ENCODE peak calls at places on chromosomes 12 and 14, in six cellular contexts. Q is SW 1271, K is astrocyte of the spinal cord, I is ecto neural progenitor cell, D is hepatic stellate cell, U is colonic mucosa. L is an unnamed sample.

GRCh38 chr14:51386983-51387730 is 147.1 kb downstream of the TMX1 start:
- DNase-seq in Q (no peak), K (no peak), I (no peak), D (no peak), U (no peak), L (no peak)

GRCh38 chr12:39824505-39825198 is 205.0 kb upstream of the ABCD2 start:
- DNase-seq in Q (no peak), K (no peak), I (no peak), D (no peak), U (no peak), L (no peak)

GRCh38 chr12:49533331-49533730 is 5.5 kb upstream of the KCNH3 start:
- DNase-seq in Q (no peak), K (no peak), I (peak; percentile 37), D (no peak), U (no peak), L (no peak)

GRCh38 chr12:22598763-22599161 is 26.2 kb upstream of the ETNK1 start:
- DNase-seq in Q (no peak), K (no peak), I (no peak), D (no peak), U (no peak), L (no peak)

GRCh38 chr14:99590746-99591555 is 13.1 kb downstream of the CCDC85C start:
- DNase-seq in Q (peak; percentile 20), K (peak; percentile 58), I (no peak), D (peak; percentile 64), U (no peak), L (no peak)

GRCh38 chr12:121803861-121804416 is at the start of gene SETD1B:
- DNase-seq in Q (peak; percentile 47), K (peak; percentile 58), I (peak; percentile 82), D (no peak), U (peak; percentile 64), L (no peak)

GRCh38 chr12:93970892-93971688 is 177.3 kb upstream of the PLXNC1 start:
- DNase-seq in Q (no peak), K (no peak), I (no peak), D (no peak), U (no peak), L (no peak)

GRCh38 chr14:63295991-63296630 is 22.6 kb downstream of the GPHB5 start:
- DNase-seq in Q (no peak), K (peak; percentile 35), I (no peak), D (no peak), U (no peak), L (no peak)

GRCh38 chr12:3973939-3974644 is 100.9 kb upstream of the PARP11 start:
- DNase-seq in Q (no peak), K (no peak), I (no peak), D (no peak), U (no peak), L (no peak)

GRCh38 chr12:5173511-5174011 is 129.9 kb downstream of the KCNA5 start:
- DNase-seq in Q (peak; percentile 27), K (no peak), I (no peak), D (no peak), U (no peak), L (no peak)

GRCh38 chr12:11880424-11880823 is 190.3 kb upstream of the BCL2L14 start:
- DNase-seq in Q (no peak), K (no peak), I (no peak), D (no peak), U (no peak), L (no peak)

GRCh38 chr12:91133871-91134270 is 22.6 kb upstream of the LUM start:
- DNase-seq in Q (no peak), K (peak; percentile 76), I (no peak), D (no peak), U (no peak), L (no peak)

GRCh38 chr12:112518336-112518735 is 99.6 kb downstream of the PTPN11 start:
- DNase-seq in Q (no peak), K (no peak), I (no peak), D (no peak), U (no peak), L (no peak)

GRCh38 chr12:123126294-123127144 is 24.4 kb downstream of the PITPNM2 start:
- DNase-seq in Q (peak; percentile 87), K (peak; percentile 94), I (no peak), D (peak; percentile 97), U (no peak), L (no peak)

GRCh38 chr12:56299308-56299852 is 750 bp downstream of the CS start:
- DNase-seq in Q (peak; percentile 51), K (no peak), I (peak; percentile 50), D (peak; percentile 10), U (peak; percentile 72), L (no peak)

GRCh38 chr12:25935355-25936144 is 22.9 kb upstream of the RASSF8 start:
- DNase-seq in Q (no peak), K (no peak), I (no peak), D (no peak), U (no peak), L (no peak)

GRCh38 chr14:60756847-60757246 is 22.3 kb downstream of the MNAT1 start:
- DNase-seq in Q (no peak), K (peak; percentile 35), I (no peak), D (no peak), U (no peak), L (no peak)

GRCh38 chr12:117986705-117987469 is 18.1 kb upstream of the KSR2 start:
- DNase-seq in Q (peak; percentile 47), K (peak; percentile 70), I (no peak), D (no peak), U (no peak), L (no peak)

GRCh38 chr14:22852940-22853767 is 16.8 kb downstream of the MMP14 start:
- DNase-seq in Q (peak; percentile 68), K (peak; percentile 87), I (peak; percentile 94), D (peak; percentile 78), U (peak; percentile 97), L (peak; percentile 94)

GRCh38 chr12:57214398-57214781 is 2.2 kb upstream of the NXPH4 start:
- DNase-seq in Q (peak; percentile 69), K (peak; percentile 39), I (peak; percentile 88), D (peak; percentile 72), U (peak; percentile 70), L (peak; percentile 47)

GRCh38 chr14:74085047-74085637 is 386 bp downstream of the LIN52 start:
- DNase-seq in Q (no peak), K (peak; percentile 38), I (no peak), D (peak; percentile 22), U (no peak), L (no peak)

GRCh38 chr14:96670391-96670790 is 126.8 kb upstream of the VRK1 start:
- DNase-seq in Q (no peak), K (no peak), I (no peak), D (no peak), U (no peak), L (no peak)

GRCh38 chr14:24576178-24576577 is at the start of gene CTSG:
- DNase-seq in Q (no peak), K (no peak), I (no peak), D (no peak), U (no peak), L (no peak)

GRCh38 chr14:105039458-105040205 is 18.7 kb upstream of the CDCA4 start:
- DNase-seq in Q (no peak), K (no peak), I (no peak), D (no peak), U (no peak), L (no peak)

GRCh38 chr12:116882742-116883141 is 1.5 kb upstream of the HRK start:
- DNase-seq in Q (no peak), K (peak; percentile 31), I (no peak), D (peak; percentile 67), U (no peak), L (peak; percentile 31)

GRCh38 chr12:14601692-14602091 is 34.0 kb upstream of the PLBD1 start:
- DNase-seq in Q (no peak), K (no peak), I (no peak), D (no peak), U (no peak), L (no peak)

GRCh38 chr12:15854916-15855315 is 27.3 kb upstream of the STRAP start:
- DNase-seq in Q (no peak), K (no peak), I (no peak), D (no peak), U (no peak), L (no peak)

GRCh38 chr12:121719926-121720414 is 7.4 kb downstream of the TMEM120B start:
- DNase-seq in Q (no peak), K (peak; percentile 85), I (no peak), D (peak; percentile 81), U (no peak), L (no peak)

GRCh38 chr12:100251917-100252316 is 15.0 kb downstream of the DEPDC4 start:
- DNase-seq in Q (no peak), K (no peak), I (no peak), D (no peak), U (peak; percentile 73), L (no peak)

GRCh38 chr12:78120866-78121590 is 290.3 kb downstream of the NAV3 start:
- DNase-seq in Q (peak; percentile 28), K (peak; percentile 49), I (no peak), D (no peak), U (no peak), L (peak; percentile 45)

GRCh38 chr12:6868211-6869048 is 1.1 kb downstream of the TPI1 start:
- DNase-seq in Q (peak; percentile 33), K (peak; percentile 26), I (peak; percentile 60), D (peak; percentile 48), U (no peak), L (no peak)

GRCh38 chr12:89768586-89769482 is 60.2 kb upstream of the ATP2B1 start:
- DNase-seq in Q (peak; percentile 77), K (peak; percentile 92), I (no peak), D (peak; percentile 54), U (no peak), L (no peak)

GRCh38 chr12:132596016-132596415 is 14.4 kb downstream of the LRCOL1 start:
- DNase-seq in Q (no peak), K (peak; percentile 26), I (no peak), D (no peak), U (no peak), L (no peak)

L was measured in NCI-H1694.